ENCODE peak calls at places on chromosomes 6 and 20, in five cellular contexts. One of them, this sample, is unnamed.

GRCh38 chr6:142361765-142362540 is 60.1 kb downstream of the ADGRG6 start:
- DNase-seq in Caco-2: peak
- DNase-seq in nephron progenitor cell: no peak
- DNase-seq in T-helper 2 cell: no peak
- DNase-seq in CD8-positive, alpha-beta T cell: no peak
- DNase-seq in this sample: no peak

GRCh38 chr6:26354162-26354561 is 10.8 kb upstream of the BTN3A2 start:
- DNase-seq in CD8-positive, alpha-beta T cell: no peak
- DNase-seq in Caco-2: no peak
- DNase-seq in T-helper 2 cell: no peak
- DNase-seq in nephron progenitor cell: no peak
- DNase-seq in this sample: no peak

GRCh38 chr6:15017251-15017650 is 228.6 kb upstream of the JARID2 start:
- DNase-seq in nephron progenitor cell: peak
- DNase-seq in Caco-2: no peak
- DNase-seq in CD8-positive, alpha-beta T cell: no peak
- DNase-seq in T-helper 2 cell: no peak
- DNase-seq in this sample: no peak

GRCh38 chr20:43650997-43651525 is 15.9 kb upstream of the MYBL2 start:
- DNase-seq in CD8-positive, alpha-beta T cell: no peak
- DNase-seq in nephron progenitor cell: no peak
- DNase-seq in Caco-2: no peak
- DNase-seq in T-helper 2 cell: no peak
- DNase-seq in this sample: no peak

GRCh38 chr6:106167105-106167814 is 81.1 kb downstream of the PRDM1 start:
- DNase-seq in T-helper 2 cell: no peak
- DNase-seq in Caco-2: no peak
- DNase-seq in CD8-positive, alpha-beta T cell: no peak
- DNase-seq in nephron progenitor cell: no peak
- DNase-seq in this sample: no peak

GRCh38 chr6:169250660-169251059 is 3.0 kb downstream of the THBS2 start:
- DNase-seq in CD8-positive, alpha-beta T cell: no peak
- DNase-seq in T-helper 2 cell: no peak
- DNase-seq in Caco-2: no peak
- DNase-seq in nephron progenitor cell: no peak
- DNase-seq in this sample: peak

GRCh38 chr6:16060039-16060438 is 68.8 kb upstream of the MYLIP start:
- DNase-seq in Caco-2: no peak
- DNase-seq in T-helper 2 cell: no peak
- DNase-seq in CD8-positive, alpha-beta T cell: no peak
- DNase-seq in nephron progenitor cell: no peak
- DNase-seq in this sample: peak

GRCh38 chr6:88651400-88651799 is 312.0 kb downstream of the RNGTT start:
- DNase-seq in T-helper 2 cell: no peak
- DNase-seq in Caco-2: no peak
- DNase-seq in CD8-positive, alpha-beta T cell: no peak
- DNase-seq in nephron progenitor cell: no peak
- DNase-seq in this sample: no peak

GRCh38 chr20:62962891-62963613 is 10.5 kb downstream of the SLC17A9 start:
- DNase-seq in nephron progenitor cell: no peak
- DNase-seq in T-helper 2 cell: no peak
- DNase-seq in CD8-positive, alpha-beta T cell: no peak
- DNase-seq in Caco-2: no peak
- DNase-seq in this sample: no peak

GRCh38 chr6:39834278-39834677 is 42.1 kb downstream of the DAAM2 start:
- DNase-seq in nephron progenitor cell: no peak
- DNase-seq in CD8-positive, alpha-beta T cell: no peak
- DNase-seq in T-helper 2 cell: no peak
- DNase-seq in Caco-2: no peak
- DNase-seq in this sample: no peak

GRCh38 chr6:169844946-169845345 is 93.5 kb downstream of the ERMARD start:
- DNase-seq in nephron progenitor cell: no peak
- DNase-seq in CD8-positive, alpha-beta T cell: no peak
- DNase-seq in Caco-2: no peak
- DNase-seq in T-helper 2 cell: no peak
- DNase-seq in this sample: no peak

GRCh38 chr6:54718541-54719023 is 128.0 kb upstream of the FAM83B start:
- DNase-seq in T-helper 2 cell: no peak
- DNase-seq in CD8-positive, alpha-beta T cell: no peak
- DNase-seq in Caco-2: no peak
- DNase-seq in nephron progenitor cell: no peak
- DNase-seq in this sample: peak

GRCh38 chr20:36094497-36094896 is 60.0 kb upstream of the EPB41L1 start:
- DNase-seq in CD8-positive, alpha-beta T cell: no peak
- DNase-seq in T-helper 2 cell: no peak
- DNase-seq in Caco-2: no peak
- DNase-seq in nephron progenitor cell: no peak
- DNase-seq in this sample: peak

GRCh38 chr6:45314146-45314545 is 14.0 kb upstream of the RUNX2 start:
- DNase-seq in Caco-2: no peak
- DNase-seq in CD8-positive, alpha-beta T cell: no peak
- DNase-seq in T-helper 2 cell: no peak
- DNase-seq in nephron progenitor cell: no peak
- DNase-seq in this sample: no peak

GRCh38 chr20:61271273-61272221 is 19.5 kb downstream of the CDH4 start:
- DNase-seq in T-helper 2 cell: no peak
- DNase-seq in Caco-2: no peak
- DNase-seq in CD8-positive, alpha-beta T cell: no peak
- DNase-seq in nephron progenitor cell: no peak
- DNase-seq in this sample: peak

GRCh38 chr6:170062209-170062903 is 228.5 kb downstream of the DLL1 start:
- DNase-seq in nephron progenitor cell: no peak
- DNase-seq in Caco-2: no peak
- DNase-seq in CD8-positive, alpha-beta T cell: no peak
- DNase-seq in T-helper 2 cell: no peak
- DNase-seq in this sample: no peak

GRCh38 chr6:73523434-73524123 is 2.7 kb upstream of the EEF1A1 start:
- DNase-seq in CD8-positive, alpha-beta T cell: peak
- DNase-seq in nephron progenitor cell: no peak
- DNase-seq in Caco-2: peak
- DNase-seq in T-helper 2 cell: peak
- DNase-seq in this sample: no peak

GRCh38 chr20:25012616-25013189 is 20.2 kb upstream of the APMAP start:
- DNase-seq in CD8-positive, alpha-beta T cell: no peak
- DNase-seq in Caco-2: no peak
- DNase-seq in T-helper 2 cell: no peak
- DNase-seq in nephron progenitor cell: no peak
- DNase-seq in this sample: no peak

GRCh38 chr6:43746613-43747101 is 23.4 kb upstream of the VEGFA start:
- DNase-seq in nephron progenitor cell: no peak
- DNase-seq in T-helper 2 cell: no peak
- DNase-seq in CD8-positive, alpha-beta T cell: no peak
- DNase-seq in Caco-2: no peak
- DNase-seq in this sample: no peak

GRCh38 chr6:168516941-168517741 is 76.2 kb downstream of the SMOC2 start:
- DNase-seq in T-helper 2 cell: no peak
- DNase-seq in Caco-2: no peak
- DNase-seq in CD8-positive, alpha-beta T cell: no peak
- DNase-seq in nephron progenitor cell: no peak
- DNase-seq in this sample: no peak

GRCh38 chr6:13795041-13795748 is 19.2 kb downstream of the MCUR1 start:
- DNase-seq in Caco-2: peak
- DNase-seq in nephron progenitor cell: peak
- DNase-seq in CD8-positive, alpha-beta T cell: peak
- DNase-seq in T-helper 2 cell: peak
- DNase-seq in this sample: peak

GRCh38 chr6:160348209-160348551 is at the start of gene SLC22A3:
- DNase-seq in CD8-positive, alpha-beta T cell: no peak
- DNase-seq in Caco-2: peak
- DNase-seq in T-helper 2 cell: no peak
- DNase-seq in nephron progenitor cell: peak
- DNase-seq in this sample: no peak

GRCh38 chr6:114075300-114075699 is 104.4 kb upstream of the HDAC2 start:
- DNase-seq in T-helper 2 cell: no peak
- DNase-seq in nephron progenitor cell: no peak
- DNase-seq in CD8-positive, alpha-beta T cell: no peak
- DNase-seq in Caco-2: no peak
- DNase-seq in this sample: no peak

GRCh38 chr20:43752561-43753301 is 25.9 kb upstream of the GTSF1L start:
- DNase-seq in T-helper 2 cell: no peak
- DNase-seq in CD8-positive, alpha-beta T cell: peak
- DNase-seq in nephron progenitor cell: no peak
- DNase-seq in Caco-2: no peak
- DNase-seq in this sample: peak

GRCh38 chr20:20338133-20338730 is 29.7 kb upstream of the INSM1 start:
- DNase-seq in T-helper 2 cell: no peak
- DNase-seq in CD8-positive, alpha-beta T cell: no peak
- DNase-seq in nephron progenitor cell: no peak
- DNase-seq in Caco-2: no peak
- DNase-seq in this sample: no peak